ENCODE peak calls at places on chromosomes 3 and 15, in five cellular contexts. C is GM12865; R is activated gamma-delta T cell treated with Interleukin-2 at 50 U/mL for 16 hours; I is NCI-H524; G is stimulated activated CD8-positive, alpha-beta memory T cell treated with anti-CD3 and anti-CD28 coated beads, Interleukin-15, amount 100 ng/mL, for 48 hours. T is an unnamed sample.
A peak's percentile ranks its signal among the peaks of the same experiment; 100 is the strongest.

GRCh38 chr15:96767703-96768434 is 437.4 kb downstream of the NR2F2 start:
- DNase-seq in C (no peak), I (no peak), R (no peak), G (no peak), T (no peak)

GRCh38 chr3:101862453-101863165 is 13.3 kb downstream of the NFKBIZ start:
- DNase-seq in I (no peak), R (no peak), G (no peak), C (no peak), T (no peak)

GRCh38 chr15:66862111-66862815 is 160.2 kb downstream of the SMAD6 start:
- DNase-seq in C (no peak), R (no peak), G (no peak), I (no peak), T (no peak)

GRCh38 chr15:85047271-85047948 is 65.8 kb downstream of the PDE8A start:
- DNase-seq in R (peak; percentile 12), C (peak; percentile 37), G (no peak), I (no peak), T (no peak)

GRCh38 chr15:46735115-46735514 is 982.2 kb upstream of the SEMA6D start:
- DNase-seq in R (no peak), G (no peak), C (peak; percentile 67), I (no peak), T (no peak)

GRCh38 chr3:99565316-99565715 is 73.1 kb upstream of the COL8A1 start:
- DNase-seq in C (no peak), I (no peak), R (no peak), G (no peak), T (no peak)

GRCh38 chr3:37938011-37938410 is 52.6 kb upstream of the VILL start:
- DNase-seq in G (no peak), I (no peak), R (no peak), C (no peak), T (no peak)

GRCh38 chr15:39172380-39173281 is 408.2 kb upstream of the THBS1 start:
- DNase-seq in C (peak; percentile 66), G (no peak), I (no peak), R (no peak), T (no peak)

GRCh38 chr15:36643551-36643950 is 64.1 kb downstream of the CDIN1 start:
- DNase-seq in R (no peak), G (no peak), I (no peak), C (no peak), T (no peak)

GRCh38 chr15:99431661-99432091 is 134.1 kb upstream of the MEF2A start:
- DNase-seq in G (no peak), R (no peak), C (no peak), I (no peak), T (no peak)

GRCh38 chr15:82091636-82092140 is 45.9 kb upstream of the MEX3B start:
- DNase-seq in C (no peak), I (no peak), G (no peak), R (no peak), T (no peak)

GRCh38 chr3:69250014-69250413 is 127.6 kb upstream of the LMOD3 start:
- DNase-seq in G (peak; percentile 14), C (no peak), I (peak; percentile 6), R (no peak), T (peak; percentile 39)

GRCh38 chr3:114299421-114299820 is 5.6 kb downstream of the TIGIT start:
- DNase-seq in G (no peak), R (peak; percentile 31), C (peak; percentile 43), I (peak; percentile 24), T (no peak)

GRCh38 chr15:38860253-38860652 is 295.6 kb upstream of the RASGRP1 start:
- DNase-seq in I (no peak), C (no peak), R (no peak), G (no peak), T (no peak)

GRCh38 chr15:36332301-36332700 is 247.1 kb upstream of the CDIN1 start:
- DNase-seq in C (no peak), I (no peak), G (no peak), R (no peak), T (no peak)

GRCh38 chr3:64684715-64685261 is 3.0 kb downstream of the ADAMTS9 start:
- DNase-seq in I (no peak), C (no peak), R (no peak), G (no peak), T (no peak)

GRCh38 chr15:51332211-51333147 is 5.9 kb downstream of the CYP19A1 start:
- DNase-seq in C (no peak), R (no peak), G (no peak), I (no peak), T (no peak)

GRCh38 chr15:32872606-32873291 is 154.9 kb downstream of the GREM1 start:
- DNase-seq in I (no peak), C (no peak), R (no peak), G (no peak), T (no peak)

GRCh38 chr3:126003447-126004190 is 34.6 kb downstream of the ROPN1B start:
- DNase-seq in C (no peak), R (no peak), I (peak; percentile 26), G (no peak), T (no peak)

GRCh38 chr15:101482526-101483371 is 6.8 kb downstream of the PCSK6 start:
- DNase-seq in G (no peak), C (no peak), I (peak; percentile 39), R (no peak), T (no peak)

GRCh38 chr3:98901032-98901464 is 447 bp downstream of the DCBLD2 start:
- DNase-seq in G (no peak), R (no peak), I (peak; percentile 65), C (peak; percentile 46), T (no peak)

GRCh38 chr15:25056484-25057429 is 102.0 kb downstream of the SNRPN start:
- DNase-seq in R (no peak), C (no peak), G (no peak), I (no peak), T (no peak)

GRCh38 chr3:57161915-57162314 is 3.2 kb downstream of the IL17RD start:
- DNase-seq in R (no peak), I (no peak), C (no peak), G (no peak), T (no peak)

GRCh38 chr3:132417695-132418520 is 606 bp downstream of the DNAJC13 start:
- DNase-seq in C (peak; percentile 75), I (peak; percentile 39), G (peak; percentile 34), R (peak; percentile 24), T (no peak)